ENCODE peak calls at places on chromosomes 3 and 15, in five cellular contexts. S, O, T, P and Y are unnamed samples.

GRCh38 chr3:51943451-51944391 is 1.6 kb downstream of the PARP3 start:
- DNase-seq in T (no peak), P (peak; percentile 42), S (no peak), O (no peak), Y (no peak)

GRCh38 chr3:169660709-169661566 is 2.6 kb downstream of the MECOM start:
- DNase-seq in S (peak; percentile 37), T (peak; percentile 36), P (no peak), O (peak; percentile 23), Y (no peak)

GRCh38 chr3:153625506-153625905 is 463.5 kb downstream of the RAP2B start:
- DNase-seq in T (no peak), O (no peak), P (no peak), S (no peak), Y (no peak)

GRCh38 chr3:179416681-179417080 is 34.6 kb downstream of the GNB4 start:
- DNase-seq in T (no peak), P (no peak), O (peak; percentile 43), S (no peak), Y (no peak)

GRCh38 chr3:191236635-191237034 is 37.6 kb downstream of the OSTN start:
- DNase-seq in T (no peak), P (no peak), S (no peak), O (peak; percentile 54), Y (no peak)

GRCh38 chr3:115706311-115706829 is 83.1 kb downstream of the GAP43 start:
- DNase-seq in T (no peak), P (no peak), S (no peak), O (peak; percentile 75), Y (no peak)

GRCh38 chr3:133837487-133838295 is 32.1 kb downstream of the SRPRB start:
- DNase-seq in S (no peak), P (no peak), T (no peak), O (no peak), Y (no peak)

GRCh38 chr3:183301937-183302580 is 49.0 kb downstream of the B3GNT5 start:
- DNase-seq in P (no peak), T (no peak), S (no peak), O (no peak), Y (peak; percentile 72)

GRCh38 chr15:74613089-74613952 is 2.3 kb upstream of the CLK3 start:
- DNase-seq in S (no peak), P (no peak), O (no peak), T (no peak), Y (no peak)

GRCh38 chr3:195212033-195212748 is 58.8 kb downstream of the XXYLT1 start:
- DNase-seq in O (no peak), P (no peak), S (no peak), T (no peak), Y (no peak)

GRCh38 chr3:58419782-58420512 is 13.7 kb downstream of the PDHB start:
- DNase-seq in S (no peak), O (no peak), P (no peak), T (peak; percentile 65), Y (no peak)

GRCh38 chr15:22224241-22224671 is 143.9 kb downstream of the OR4M2 start:
- DNase-seq in P (peak; percentile 56), S (no peak), T (no peak), O (no peak), Y (no peak)

GRCh38 chr15:94582368-94582767 is 351.0 kb downstream of the MCTP2 start:
- DNase-seq in P (no peak), S (no peak), O (no peak), T (peak; percentile 30), Y (no peak)

GRCh38 chr3:30034246-30034991 is 572.0 kb upstream of the TGFBR2 start:
- DNase-seq in T (no peak), S (no peak), O (no peak), P (no peak), Y (no peak)

GRCh38 chr3:170171563-170171962 is 10.0 kb downstream of the PHC3 start:
- DNase-seq in T (no peak), O (no peak), P (no peak), S (no peak), Y (no peak)

GRCh38 chr3:18743761-18744160 is 318.6 kb upstream of the SATB1 start:
- DNase-seq in T (no peak), P (no peak), O (no peak), S (no peak), Y (no peak)

GRCh38 chr3:81920805-81921204 is 159.4 kb upstream of the GBE1 start:
- DNase-seq in O (no peak), S (no peak), T (no peak), P (no peak), Y (no peak)

GRCh38 chr15:60370804-60371700 is 26.7 kb downstream of the ANXA2 start:
- DNase-seq in S (peak; percentile 53), T (peak; percentile 86), O (peak; percentile 100), P (peak; percentile 95), Y (peak; percentile 91)

GRCh38 chr15:28264166-28264565 is 57.8 kb downstream of the HERC2 start:
- DNase-seq in S (no peak), T (no peak), P (no peak), O (no peak), Y (no peak)

GRCh38 chr3:125055165-125055912 is 458 bp downstream of the HEG1 start:
- DNase-seq in S (no peak), T (no peak), P (no peak), O (no peak), Y (no peak)

GRCh38 chr3:142795332-142795731 is 71.5 kb downstream of the TRPC1 start:
- DNase-seq in P (no peak), T (no peak), S (no peak), O (no peak), Y (no peak)

GRCh38 chr3:13254028-13254951 is 165.8 kb downstream of the NUP210 start:
- DNase-seq in P (no peak), T (no peak), S (no peak), O (no peak), Y (no peak)

GRCh38 chr15:99324082-99324620 is 72.9 kb downstream of the LRRC28 start:
- DNase-seq in T (peak; percentile 37), O (peak; percentile 94), S (no peak), P (no peak), Y (no peak)

GRCh38 chr3:119184808-119185690 is 11.7 kb downstream of the UPK1B start:
- DNase-seq in S (no peak), T (no peak), O (peak; percentile 92), P (no peak), Y (no peak)
- H3K27ac ChIP-seq in S (peak overlapping the region; percentile 23), T (no peak overlapping the region), O (peak overlapping the region; percentile 46), P (peak overlapping the region; percentile 68), Y (no peak overlapping the region)

GRCh38 chr3:98560911-98561310 is 29.1 kb downstream of the GPR15 start:
- DNase-seq in T (no peak), O (no peak), P (no peak), S (no peak), Y (no peak)
- H3K4me1 ChIP-seq in T (peaks cover 37% of the 10 kb centered on the region), O (peaks cover 4% of the 10 kb centered on the region), P (peaks cover 20% of the 10 kb centered on the region), S (no peaks in the 10 kb centered on the region), Y (no peaks in the 10 kb centered on the region)

DNA sequence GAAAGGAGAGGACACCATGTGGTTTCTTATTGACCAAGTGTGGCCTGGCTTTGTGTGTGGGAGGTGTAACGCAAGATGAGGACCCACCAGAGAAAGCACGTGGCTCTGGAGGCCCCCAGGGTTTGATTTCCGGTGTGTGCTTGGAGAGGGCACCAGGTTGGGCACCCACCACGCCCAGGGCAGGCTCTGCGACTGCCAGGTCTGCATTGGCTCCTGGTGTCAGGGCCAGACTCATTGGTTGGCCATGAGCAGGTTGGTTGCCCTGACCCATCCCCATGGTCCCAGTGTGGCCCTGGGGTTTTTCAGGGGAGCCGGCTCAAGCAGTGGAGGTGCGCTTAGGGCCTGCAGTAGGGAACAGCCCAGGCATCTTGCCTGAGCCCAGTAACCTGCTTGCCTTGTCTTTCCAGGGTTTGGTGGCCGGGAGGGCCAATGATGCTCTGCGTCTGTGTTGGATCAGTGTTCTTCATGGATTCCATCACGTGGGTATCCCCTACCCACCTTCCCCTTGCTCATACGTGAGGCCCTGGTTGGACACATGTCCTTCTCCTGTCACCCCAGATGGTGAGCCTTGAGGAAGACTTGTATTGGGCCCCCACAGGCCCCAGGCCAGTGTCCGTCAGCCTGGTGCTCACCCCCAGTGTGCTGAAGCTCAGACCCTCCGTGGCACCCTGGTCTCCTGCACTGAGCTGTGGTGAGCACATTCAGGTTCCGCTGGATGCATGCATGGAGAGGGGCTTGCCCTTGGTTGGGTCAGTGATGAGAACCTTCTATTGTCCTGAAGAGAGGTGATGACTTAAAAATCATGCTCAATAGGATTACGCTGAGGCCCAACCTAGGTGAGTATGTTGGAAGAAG is 193.9 kb downstream of the UBE3A start:
- DNase-seq in O (no peak), T (peak; percentile 1), S (no peak), P (peak; percentile 59), Y (no peak)
- H3K4me3 ChIP-seq in O (no peak overlapping the region), T (no peak overlapping the region), S (no peak overlapping the region), P (no peak overlapping the region), Y (no peak overlapping the region)

DNA sequence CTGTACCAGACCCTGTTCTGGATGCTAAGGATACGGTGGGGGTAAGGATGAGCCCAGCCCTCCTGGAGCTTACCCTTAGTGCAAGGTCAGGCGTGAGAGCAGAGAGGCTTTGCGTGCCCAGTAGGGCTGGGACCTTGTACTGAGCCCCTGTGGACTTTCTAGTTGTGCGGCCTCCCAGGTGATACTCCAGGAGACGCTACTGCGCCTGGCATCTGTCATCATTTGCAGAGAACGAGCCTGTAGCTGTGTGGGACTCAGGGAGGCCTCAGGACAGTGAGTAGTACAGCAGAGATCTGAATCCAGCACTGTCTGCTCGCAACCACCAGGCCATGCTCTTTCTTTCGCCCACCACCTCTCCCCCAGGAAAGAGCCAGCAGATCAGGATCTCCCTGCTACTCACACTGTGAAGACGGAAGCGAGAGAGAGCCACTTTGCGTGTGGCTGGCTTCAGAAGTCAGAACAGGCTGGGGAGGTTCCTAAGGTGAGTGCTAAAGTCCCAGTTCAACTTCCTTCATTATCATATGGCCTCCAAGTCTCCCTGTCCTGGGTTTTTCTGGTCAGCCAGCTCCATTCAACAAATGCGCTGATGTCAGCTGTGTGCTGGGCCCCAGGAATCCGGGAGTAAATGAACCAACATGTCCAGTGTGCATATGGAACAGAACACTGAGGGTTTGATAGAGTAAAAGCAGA is 38.2 kb upstream of the ITGA11 start:
- DNase-seq in T (no peak), P (no peak), O (no peak), S (no peak), Y (no peak)
- H3K27ac ChIP-seq in T (no peak overlapping the region), P (no peak overlapping the region), O (no peak overlapping the region), S (no peak overlapping the region), Y (no peak overlapping the region)

GRCh38 chr3:69283913-69284312 is 102.0 kb downstream of the FRMD4B start:
- DNase-seq in S (no peak), T (no peak), P (no peak), O (no peak), Y (no peak)
- H3K4me1 ChIP-seq in S (no peaks in the 10 kb centered on the region), T (no peaks in the 10 kb centered on the region), P (peaks cover 5% of the 10 kb centered on the region), O (peaks cover 8% of the 10 kb centered on the region), Y (peaks cover 10% of the 10 kb centered on the region)